ENCODE peak calls at places on chromosomes 2 and 18, in ten cellular contexts. One of them, this sample, is unnamed.

GRCh38 chr2:129877795-129878775 is 101.4 kb upstream of the RAB6C start:
- DNase-seq in lung microvascular endothelial cell: peak; percentile 38
- DNase-seq in stromal cell of bone marrow: peak; percentile 31
- DNase-seq in activated CD4-positive, alpha-beta T cell treated with anti-CD3 and anti-CD28 coated beads, Interleukin-2, amount 50 U/mL, for 24 hours: peak; percentile 4
- DNase-seq in upper lobe of left lung: no peak
- DNase-seq in M059J: peak; percentile 23
- DNase-seq in SW480: peak; percentile 72
- DNase-seq in Calu3: no peak
- DNase-seq in GDM1: no peak
- DNase-seq in naive thymus-derived CD8-positive, alpha-beta T cell: no peak
- DNase-seq in this sample: peak; percentile 67

GRCh38 chr2:128503358-128504241 is 184.9 kb upstream of the HS6ST1 start:
- DNase-seq in lung microvascular endothelial cell: no peak
- DNase-seq in stromal cell of bone marrow: no peak
- DNase-seq in activated CD4-positive, alpha-beta T cell treated with anti-CD3 and anti-CD28 coated beads, Interleukin-2, amount 50 U/mL, for 24 hours: no peak
- DNase-seq in upper lobe of left lung: peak; percentile 14
- DNase-seq in M059J: no peak
- DNase-seq in SW480: no peak
- DNase-seq in Calu3: no peak
- DNase-seq in GDM1: no peak
- DNase-seq in naive thymus-derived CD8-positive, alpha-beta T cell: no peak
- DNase-seq in this sample: no peak

GRCh38 chr2:174589334-174589733 is 8.3 kb downstream of the WIPF1 start:
- DNase-seq in lung microvascular endothelial cell: no peak
- DNase-seq in stromal cell of bone marrow: no peak
- DNase-seq in activated CD4-positive, alpha-beta T cell treated with anti-CD3 and anti-CD28 coated beads, Interleukin-2, amount 50 U/mL, for 24 hours: no peak
- DNase-seq in upper lobe of left lung: no peak
- DNase-seq in M059J: no peak
- DNase-seq in SW480: no peak
- DNase-seq in Calu3: no peak
- DNase-seq in GDM1: no peak
- DNase-seq in naive thymus-derived CD8-positive, alpha-beta T cell: no peak
- DNase-seq in this sample: no peak

GRCh38 chr2:40512246-40512645 is 60.4 kb upstream of the SLC8A1 start:
- DNase-seq in lung microvascular endothelial cell: peak; percentile 8
- DNase-seq in stromal cell of bone marrow: no peak
- DNase-seq in activated CD4-positive, alpha-beta T cell treated with anti-CD3 and anti-CD28 coated beads, Interleukin-2, amount 50 U/mL, for 24 hours: no peak
- DNase-seq in upper lobe of left lung: no peak
- DNase-seq in M059J: no peak
- DNase-seq in SW480: no peak
- DNase-seq in Calu3: no peak
- DNase-seq in GDM1: no peak
- DNase-seq in naive thymus-derived CD8-positive, alpha-beta T cell: no peak
- DNase-seq in this sample: no peak

GRCh38 chr2:98517636-98518035 is 73.0 kb downstream of the INPP4A start:
- DNase-seq in lung microvascular endothelial cell: no peak
- DNase-seq in stromal cell of bone marrow: no peak
- DNase-seq in activated CD4-positive, alpha-beta T cell treated with anti-CD3 and anti-CD28 coated beads, Interleukin-2, amount 50 U/mL, for 24 hours: no peak
- DNase-seq in upper lobe of left lung: no peak
- DNase-seq in M059J: no peak
- DNase-seq in SW480: no peak
- DNase-seq in Calu3: no peak
- DNase-seq in GDM1: no peak
- DNase-seq in naive thymus-derived CD8-positive, alpha-beta T cell: no peak
- DNase-seq in this sample: no peak

GRCh38 chr2:15893085-15893484 is 47.3 kb upstream of the MYCN start:
- DNase-seq in lung microvascular endothelial cell: no peak
- DNase-seq in stromal cell of bone marrow: no peak
- DNase-seq in activated CD4-positive, alpha-beta T cell treated with anti-CD3 and anti-CD28 coated beads, Interleukin-2, amount 50 U/mL, for 24 hours: no peak
- DNase-seq in upper lobe of left lung: no peak
- DNase-seq in M059J: no peak
- DNase-seq in SW480: no peak
- DNase-seq in Calu3: no peak
- DNase-seq in GDM1: no peak
- DNase-seq in naive thymus-derived CD8-positive, alpha-beta T cell: no peak
- DNase-seq in this sample: no peak

GRCh38 chr18:57230861-57231260 is 84.0 kb downstream of the BOD1L2 start:
- DNase-seq in lung microvascular endothelial cell: no peak
- DNase-seq in stromal cell of bone marrow: no peak
- DNase-seq in activated CD4-positive, alpha-beta T cell treated with anti-CD3 and anti-CD28 coated beads, Interleukin-2, amount 50 U/mL, for 24 hours: no peak
- DNase-seq in upper lobe of left lung: no peak
- DNase-seq in M059J: peak; percentile 12
- DNase-seq in SW480: no peak
- DNase-seq in Calu3: no peak
- DNase-seq in GDM1: no peak
- DNase-seq in naive thymus-derived CD8-positive, alpha-beta T cell: no peak
- DNase-seq in this sample: peak; percentile 56

GRCh38 chr18:25076980-25077780 is 274.8 kb downstream of the ZNF521 start:
- DNase-seq in lung microvascular endothelial cell: peak; percentile 96
- DNase-seq in stromal cell of bone marrow: no peak
- DNase-seq in activated CD4-positive, alpha-beta T cell treated with anti-CD3 and anti-CD28 coated beads, Interleukin-2, amount 50 U/mL, for 24 hours: no peak
- DNase-seq in upper lobe of left lung: no peak
- DNase-seq in M059J: no peak
- DNase-seq in SW480: no peak
- DNase-seq in Calu3: no peak
- DNase-seq in GDM1: no peak
- DNase-seq in naive thymus-derived CD8-positive, alpha-beta T cell: no peak
- DNase-seq in this sample: no peak

GRCh38 chr2:10655074-10655840 is 34.5 kb downstream of the NOL10 start:
- DNase-seq in lung microvascular endothelial cell: no peak
- DNase-seq in stromal cell of bone marrow: no peak
- DNase-seq in activated CD4-positive, alpha-beta T cell treated with anti-CD3 and anti-CD28 coated beads, Interleukin-2, amount 50 U/mL, for 24 hours: no peak
- DNase-seq in upper lobe of left lung: no peak
- DNase-seq in M059J: peak; percentile 2
- DNase-seq in SW480: no peak
- DNase-seq in Calu3: no peak
- DNase-seq in GDM1: no peak
- DNase-seq in naive thymus-derived CD8-positive, alpha-beta T cell: no peak
- DNase-seq in this sample: no peak

GRCh38 chr2:113214141-113214540 is 40.4 kb downstream of the PSD4 start:
- DNase-seq in lung microvascular endothelial cell: no peak
- DNase-seq in stromal cell of bone marrow: no peak
- DNase-seq in activated CD4-positive, alpha-beta T cell treated with anti-CD3 and anti-CD28 coated beads, Interleukin-2, amount 50 U/mL, for 24 hours: no peak
- DNase-seq in upper lobe of left lung: no peak
- DNase-seq in M059J: no peak
- DNase-seq in SW480: no peak
- DNase-seq in Calu3: no peak
- DNase-seq in GDM1: no peak
- DNase-seq in naive thymus-derived CD8-positive, alpha-beta T cell: no peak
- DNase-seq in this sample: no peak

GRCh38 chr2:8432712-8433336 is 249.0 kb upstream of the ID2 start:
- DNase-seq in lung microvascular endothelial cell: no peak
- DNase-seq in stromal cell of bone marrow: no peak
- DNase-seq in activated CD4-positive, alpha-beta T cell treated with anti-CD3 and anti-CD28 coated beads, Interleukin-2, amount 50 U/mL, for 24 hours: no peak
- DNase-seq in upper lobe of left lung: no peak
- DNase-seq in M059J: no peak
- DNase-seq in SW480: no peak
- DNase-seq in Calu3: no peak
- DNase-seq in GDM1: no peak
- DNase-seq in naive thymus-derived CD8-positive, alpha-beta T cell: no peak
- DNase-seq in this sample: no peak

GRCh38 chr2:227774895-227775842 is 29.5 kb downstream of the SCYGR8 start:
- DNase-seq in lung microvascular endothelial cell: no peak
- DNase-seq in stromal cell of bone marrow: no peak
- DNase-seq in activated CD4-positive, alpha-beta T cell treated with anti-CD3 and anti-CD28 coated beads, Interleukin-2, amount 50 U/mL, for 24 hours: no peak
- DNase-seq in upper lobe of left lung: no peak
- DNase-seq in M059J: no peak
- DNase-seq in SW480: no peak
- DNase-seq in Calu3: no peak
- DNase-seq in GDM1: no peak
- DNase-seq in naive thymus-derived CD8-positive, alpha-beta T cell: no peak
- DNase-seq in this sample: no peak

GRCh38 chr2:62196278-62196901 is 475 bp downstream of the B3GNT2 start:
- DNase-seq in lung microvascular endothelial cell: no peak
- DNase-seq in stromal cell of bone marrow: no peak
- DNase-seq in activated CD4-positive, alpha-beta T cell treated with anti-CD3 and anti-CD28 coated beads, Interleukin-2, amount 50 U/mL, for 24 hours: peak; percentile 36
- DNase-seq in upper lobe of left lung: peak; percentile 67
- DNase-seq in M059J: peak; percentile 44
- DNase-seq in SW480: peak; percentile 71
- DNase-seq in Calu3: peak; percentile 59
- DNase-seq in GDM1: peak; percentile 52
- DNase-seq in naive thymus-derived CD8-positive, alpha-beta T cell: peak; percentile 47
- DNase-seq in this sample: peak; percentile 75

GRCh38 chr2:7209776-7210555 is 292.8 kb downstream of the RNF144A start:
- DNase-seq in lung microvascular endothelial cell: no peak
- DNase-seq in stromal cell of bone marrow: no peak
- DNase-seq in activated CD4-positive, alpha-beta T cell treated with anti-CD3 and anti-CD28 coated beads, Interleukin-2, amount 50 U/mL, for 24 hours: no peak
- DNase-seq in upper lobe of left lung: no peak
- DNase-seq in M059J: no peak
- DNase-seq in SW480: no peak
- DNase-seq in Calu3: no peak
- DNase-seq in GDM1: no peak
- DNase-seq in naive thymus-derived CD8-positive, alpha-beta T cell: no peak
- DNase-seq in this sample: peak; percentile 87

GRCh38 chr18:49842656-49843055 is 29.3 kb upstream of the ACAA2 start:
- DNase-seq in lung microvascular endothelial cell: no peak
- DNase-seq in stromal cell of bone marrow: no peak
- DNase-seq in activated CD4-positive, alpha-beta T cell treated with anti-CD3 and anti-CD28 coated beads, Interleukin-2, amount 50 U/mL, for 24 hours: no peak
- DNase-seq in upper lobe of left lung: no peak
- DNase-seq in M059J: no peak
- DNase-seq in SW480: no peak
- DNase-seq in Calu3: no peak
- DNase-seq in GDM1: no peak
- DNase-seq in naive thymus-derived CD8-positive, alpha-beta T cell: no peak
- DNase-seq in this sample: no peak

GRCh38 chr18:53639696-53640095 is 584.8 kb downstream of the MBD2 start:
- DNase-seq in lung microvascular endothelial cell: no peak
- DNase-seq in stromal cell of bone marrow: no peak
- DNase-seq in activated CD4-positive, alpha-beta T cell treated with anti-CD3 and anti-CD28 coated beads, Interleukin-2, amount 50 U/mL, for 24 hours: no peak
- DNase-seq in upper lobe of left lung: no peak
- DNase-seq in M059J: no peak
- DNase-seq in SW480: no peak
- DNase-seq in Calu3: no peak
- DNase-seq in GDM1: no peak
- DNase-seq in naive thymus-derived CD8-positive, alpha-beta T cell: no peak
- DNase-seq in this sample: no peak

GRCh38 chr18:30652377-30652776 is 390.2 kb downstream of the DSC3 start:
- DNase-seq in lung microvascular endothelial cell: no peak
- DNase-seq in stromal cell of bone marrow: no peak
- DNase-seq in activated CD4-positive, alpha-beta T cell treated with anti-CD3 and anti-CD28 coated beads, Interleukin-2, amount 50 U/mL, for 24 hours: no peak
- DNase-seq in upper lobe of left lung: no peak
- DNase-seq in M059J: no peak
- DNase-seq in SW480: no peak
- DNase-seq in Calu3: no peak
- DNase-seq in GDM1: no peak
- DNase-seq in naive thymus-derived CD8-positive, alpha-beta T cell: no peak
- DNase-seq in this sample: no peak

GRCh38 chr18:46322411-46322891 is 218.3 kb downstream of the HAUS1 start:
- DNase-seq in lung microvascular endothelial cell: no peak
- DNase-seq in stromal cell of bone marrow: no peak
- DNase-seq in activated CD4-positive, alpha-beta T cell treated with anti-CD3 and anti-CD28 coated beads, Interleukin-2, amount 50 U/mL, for 24 hours: no peak
- DNase-seq in upper lobe of left lung: no peak
- DNase-seq in M059J: peak; percentile 46
- DNase-seq in SW480: peak; percentile 67
- DNase-seq in Calu3: peak; percentile 66
- DNase-seq in GDM1: no peak
- DNase-seq in naive thymus-derived CD8-positive, alpha-beta T cell: no peak
- DNase-seq in this sample: no peak

GRCh38 chr2:241764272-241765241 is 12.1 kb upstream of the GAL3ST2 start:
- DNase-seq in lung microvascular endothelial cell: no peak
- DNase-seq in stromal cell of bone marrow: no peak
- DNase-seq in activated CD4-positive, alpha-beta T cell treated with anti-CD3 and anti-CD28 coated beads, Interleukin-2, amount 50 U/mL, for 24 hours: no peak
- DNase-seq in upper lobe of left lung: peak; percentile 18
- DNase-seq in M059J: no peak
- DNase-seq in SW480: no peak
- DNase-seq in Calu3: no peak
- DNase-seq in GDM1: no peak
- DNase-seq in naive thymus-derived CD8-positive, alpha-beta T cell: no peak
- DNase-seq in this sample: no peak

GRCh38 chr2:238689331-238689730 is 158.6 kb upstream of the TWIST2 start:
- DNase-seq in lung microvascular endothelial cell: no peak
- DNase-seq in stromal cell of bone marrow: no peak
- DNase-seq in activated CD4-positive, alpha-beta T cell treated with anti-CD3 and anti-CD28 coated beads, Interleukin-2, amount 50 U/mL, for 24 hours: no peak
- DNase-seq in upper lobe of left lung: no peak
- DNase-seq in M059J: no peak
- DNase-seq in SW480: no peak
- DNase-seq in Calu3: no peak
- DNase-seq in GDM1: no peak
- DNase-seq in naive thymus-derived CD8-positive, alpha-beta T cell: no peak
- DNase-seq in this sample: no peak

GRCh38 chr18:55838841-55839240 is 250.8 kb upstream of the TCF4 start:
- DNase-seq in lung microvascular endothelial cell: no peak
- DNase-seq in stromal cell of bone marrow: peak; percentile 54
- DNase-seq in activated CD4-positive, alpha-beta T cell treated with anti-CD3 and anti-CD28 coated beads, Interleukin-2, amount 50 U/mL, for 24 hours: no peak
- DNase-seq in upper lobe of left lung: no peak
- DNase-seq in M059J: peak; percentile 83
- DNase-seq in SW480: no peak
- DNase-seq in Calu3: no peak
- DNase-seq in GDM1: no peak
- DNase-seq in naive thymus-derived CD8-positive, alpha-beta T cell: no peak
- DNase-seq in this sample: no peak

GRCh38 chr2:16167471-16168426 is 227.4 kb downstream of the MYCN start:
- DNase-seq in lung microvascular endothelial cell: no peak
- DNase-seq in stromal cell of bone marrow: no peak
- DNase-seq in activated CD4-positive, alpha-beta T cell treated with anti-CD3 and anti-CD28 coated beads, Interleukin-2, amount 50 U/mL, for 24 hours: no peak
- DNase-seq in upper lobe of left lung: no peak
- DNase-seq in M059J: no peak
- DNase-seq in SW480: no peak
- DNase-seq in Calu3: peak; percentile 28
- DNase-seq in GDM1: no peak
- DNase-seq in naive thymus-derived CD8-positive, alpha-beta T cell: no peak
- DNase-seq in this sample: no peak

GRCh38 chr18:48711651-48712486 is 173.0 kb downstream of the CTIF start:
- DNase-seq in lung microvascular endothelial cell: peak; percentile 71
- DNase-seq in stromal cell of bone marrow: no peak
- DNase-seq in activated CD4-positive, alpha-beta T cell treated with anti-CD3 and anti-CD28 coated beads, Interleukin-2, amount 50 U/mL, for 24 hours: no peak
- DNase-seq in upper lobe of left lung: no peak
- DNase-seq in M059J: peak; percentile 51
- DNase-seq in SW480: peak; percentile 30
- DNase-seq in Calu3: peak; percentile 27
- DNase-seq in GDM1: no peak
- DNase-seq in naive thymus-derived CD8-positive, alpha-beta T cell: no peak
- DNase-seq in this sample: peak; percentile 67

GRCh38 chr2:240201861-240202260 is 61.4 kb upstream of the OTOS start:
- DNase-seq in lung microvascular endothelial cell: no peak
- DNase-seq in stromal cell of bone marrow: no peak
- DNase-seq in activated CD4-positive, alpha-beta T cell treated with anti-CD3 and anti-CD28 coated beads, Interleukin-2, amount 50 U/mL, for 24 hours: no peak
- DNase-seq in upper lobe of left lung: peak; percentile 10
- DNase-seq in M059J: no peak
- DNase-seq in SW480: no peak
- DNase-seq in Calu3: no peak
- DNase-seq in GDM1: no peak
- DNase-seq in naive thymus-derived CD8-positive, alpha-beta T cell: no peak
- DNase-seq in this sample: no peak

GRCh38 chr2:29218550-29219125 is 103.4 kb downstream of the CLIP4 start:
- DNase-seq in lung microvascular endothelial cell: no peak
- DNase-seq in stromal cell of bone marrow: no peak
- DNase-seq in activated CD4-positive, alpha-beta T cell treated with anti-CD3 and anti-CD28 coated beads, Interleukin-2, amount 50 U/mL, for 24 hours: no peak
- DNase-seq in upper lobe of left lung: peak; percentile 8
- DNase-seq in M059J: no peak
- DNase-seq in SW480: no peak
- DNase-seq in Calu3: no peak
- DNase-seq in GDM1: no peak
- DNase-seq in naive thymus-derived CD8-positive, alpha-beta T cell: no peak
- DNase-seq in this sample: no peak

GRCh38 chr2:36214682-36215081 is 140.9 kb upstream of the CRIM1 start:
- DNase-seq in lung microvascular endothelial cell: no peak
- DNase-seq in stromal cell of bone marrow: no peak
- DNase-seq in activated CD4-positive, alpha-beta T cell treated with anti-CD3 and anti-CD28 coated beads, Interleukin-2, amount 50 U/mL, for 24 hours: no peak
- DNase-seq in upper lobe of left lung: no peak
- DNase-seq in M059J: no peak
- DNase-seq in SW480: no peak
- DNase-seq in Calu3: no peak
- DNase-seq in GDM1: no peak
- DNase-seq in naive thymus-derived CD8-positive, alpha-beta T cell: no peak
- DNase-seq in this sample: no peak